ENCODE peak calls at places on chromosomes 4 and X, in eight cellular contexts. Q, Z, M, T, N, P, X and W are unnamed samples.

GRCh38 chr4:38099908-38100407 is 139.8 kb downstream of the PTTG2 start:
- DNase-seq in Q (no peak), M (no peak), Z (no peak), N (no peak), P (no peak), X (peak), T (peak), W (no peak)

GRCh38 chr4:173318648-173319211 is 15.4 kb downstream of the HMGB2 start:
- DNase-seq in P (no peak), X (peak), Z (no peak), N (no peak), T (no peak), Q (no peak), M (no peak), W (no peak)

GRCh38 chr4:163332526-163333405 is at the start of gene NPY1R:
- DNase-seq in X (peak), P (peak), T (peak), Z (peak), M (peak), Q (peak), N (peak), W (peak)

GRCh38 chr4:125231661-125232060 is 83.1 kb upstream of the FAT4 start:
- DNase-seq in M (no peak), X (no peak), T (no peak), Q (no peak), N (no peak), P (no peak), Z (no peak), W (no peak)

GRCh38 chrX:44903107-44903506 is 30.1 kb downstream of the KDM6A start:
- DNase-seq in M (no peak), Q (no peak), P (no peak), T (peak), Z (no peak), N (no peak), X (peak), W (peak)

GRCh38 chrX:146907391-146908240 is 93.1 kb upstream of the CXorf51A start:
- DNase-seq in X (peak), Q (no peak), T (no peak), N (no peak), M (no peak), Z (no peak), P (no peak), W (no peak)

GRCh38 chr4:20916106-20916505 is 215.8 kb downstream of the PACRGL start:
- DNase-seq in Q (no peak), N (no peak), M (no peak), P (no peak), X (no peak), T (no peak), Z (no peak), W (peak)

GRCh38 chr4:176781739-176782100 is 11.0 kb downstream of the VEGFC start:
- DNase-seq in P (no peak), X (no peak), Q (no peak), N (no peak), Z (no peak), M (no peak), T (no peak), W (no peak)

GRCh38 chrX:47879447-47879846 is 42.7 kb downstream of the ZNF81 start:
- DNase-seq in P (no peak), T (no peak), N (no peak), X (no peak), Z (no peak), M (no peak), Q (no peak), W (no peak)

GRCh38 chrX:40132751-40133150 is 35.0 kb upstream of the BCOR start:
- DNase-seq in Q (peak), Z (no peak), P (no peak), N (peak), M (peak), X (peak), T (no peak), W (no peak)

GRCh38 chr4:14837860-14838259 is 164.4 kb upstream of the CPEB2 start:
- DNase-seq in Q (no peak), N (no peak), T (no peak), X (no peak), P (no peak), M (no peak), Z (no peak), W (no peak)

GRCh38 chrX:137194164-137194563 is 160.4 kb upstream of the GPR101 start:
- DNase-seq in P (peak), Q (no peak), T (no peak), Z (peak), X (peak), M (no peak), N (peak), W (peak)

GRCh38 chrX:13029341-13029740 is 15.1 kb downstream of the FAM9C start:
- DNase-seq in T (no peak), N (peak), M (peak), X (peak), Z (no peak), Q (no peak), P (no peak), W (no peak)

GRCh38 chr4:11182586-11183357 is 245.9 kb downstream of the HS3ST1 start:
- DNase-seq in Z (no peak), M (no peak), N (no peak), X (peak), P (no peak), T (no peak), Q (no peak), W (no peak)

GRCh38 chr4:99351487-99351886 is 1.1 kb downstream of the ADH1C start:
- DNase-seq in N (no peak), T (no peak), X (no peak), Z (no peak), P (no peak), Q (no peak), M (no peak), W (no peak)

GRCh38 chrX:108732630-108733321 is 3.6 kb downstream of the IRS4 start:
- DNase-seq in P (peak), X (no peak), M (no peak), T (no peak), Z (peak), Q (no peak), N (no peak), W (no peak)

GRCh38 chr4:75289843-75290616 is 224.2 kb downstream of the RCHY1 start:
- DNase-seq in M (peak), N (peak), Q (no peak), Z (peak), X (no peak), P (no peak), T (no peak), W (no peak)

GRCh38 chr4:151228196-151229119 is 48.5 kb upstream of the PRSS48 start:
- DNase-seq in T (no peak), P (no peak), M (no peak), Z (no peak), N (no peak), X (peak), Q (no peak), W (no peak)

GRCh38 chr4:3145251-3145908 is 70.9 kb downstream of the HTT start:
- DNase-seq in Z (no peak), Q (no peak), T (no peak), N (no peak), P (no peak), X (peak), M (no peak), W (no peak)

GRCh38 chr4:4334798-4335520 is 44.9 kb downstream of the ZBTB49 start:
- DNase-seq in Z (peak), P (peak), M (peak), T (no peak), X (peak), Q (no peak), N (peak), W (peak)

GRCh38 chr4:147078875-147079658 is 133.4 kb upstream of the TTC29 start:
- DNase-seq in X (no peak), Q (no peak), P (no peak), M (no peak), N (no peak), T (no peak), Z (no peak), W (no peak)

GRCh38 chrX:133254666-133255065 is 36.5 kb upstream of the TFDP3 start:
- DNase-seq in Q (no peak), T (no peak), Z (no peak), N (no peak), X (no peak), M (no peak), P (no peak), W (no peak)

GRCh38 chr4:86453044-86453501 is 93.2 kb upstream of the MAPK10 start:
- DNase-seq in P (no peak), T (peak), N (no peak), Z (no peak), M (no peak), X (no peak), Q (peak), W (no peak)

GRCh38 chr4:80461412-80461811 is 125.9 kb downstream of the CFAP299 start:
- DNase-seq in Q (no peak), X (no peak), Z (no peak), T (no peak), P (no peak), M (no peak), N (no peak), W (no peak)

GRCh38 chr4:80462537-80463207 is 127.1 kb downstream of the CFAP299 start:
- DNase-seq in X (no peak), T (no peak), P (no peak), M (no peak), Q (no peak), N (no peak), Z (no peak), W (no peak)

GRCh38 chr4:80465238-80465637 is 129.7 kb downstream of the CFAP299 start:
- DNase-seq in P (no peak), Z (no peak), N (no peak), Q (no peak), M (no peak), T (no peak), X (no peak), W (no peak)

GRCh38 chr4:80463509-80463908 is 128.0 kb downstream of the CFAP299 start:
- DNase-seq in Q (no peak), T (no peak), N (no peak), Z (no peak), X (no peak), M (no peak), P (no peak), W (no peak)

GRCh38 chr4:80459918-80460473 is 124.5 kb downstream of the CFAP299 start:
- DNase-seq in Q (no peak), T (no peak), Z (no peak), N (no peak), M (no peak), P (no peak), X (no peak), W (no peak)
- TF ChIP-seq CTCF in Q (no peak), T (no peak), Z (no peak), N (no peak), M (no peak), P (no peak), X (no peak), W (no peak)

GRCh38 chrX:97897998-97898397 is 1014.3 kb downstream of the RPA4 start:
- DNase-seq in P (no peak), Z (no peak), X (no peak), M (no peak), Q (no peak), T (no peak), N (no peak), W (no peak)
- TF ChIP-seq CTCF in P (no peak), Z (no peak), X (no peak), M (no peak), Q (no peak), T (no peak), N (no peak), W (no peak)

GRCh38 chr4:7189475-7190277 is 2.7 kb upstream of the SORCS2 start:
- DNase-seq in T (no peak), M (no peak), P (no peak), Z (no peak), X (no peak), N (no peak), Q (no peak), W (no peak)
- TF ChIP-seq CTCF in T (no peak), M (no peak), P (peak), Z (no peak), X (no peak), N (no peak), Q (no peak), W (no peak)

GRCh38 chr4:83961575-83961974 is 425.7 kb downstream of the GPAT3 start:
- DNase-seq in T (no peak), N (no peak), M (no peak), P (no peak), Q (no peak), X (no peak), Z (no peak), W (no peak)
- TF ChIP-seq CTCF in T (peak), N (no peak), M (no peak), P (no peak), Q (no peak), X (no peak), Z (no peak), W (no peak)

DNA sequence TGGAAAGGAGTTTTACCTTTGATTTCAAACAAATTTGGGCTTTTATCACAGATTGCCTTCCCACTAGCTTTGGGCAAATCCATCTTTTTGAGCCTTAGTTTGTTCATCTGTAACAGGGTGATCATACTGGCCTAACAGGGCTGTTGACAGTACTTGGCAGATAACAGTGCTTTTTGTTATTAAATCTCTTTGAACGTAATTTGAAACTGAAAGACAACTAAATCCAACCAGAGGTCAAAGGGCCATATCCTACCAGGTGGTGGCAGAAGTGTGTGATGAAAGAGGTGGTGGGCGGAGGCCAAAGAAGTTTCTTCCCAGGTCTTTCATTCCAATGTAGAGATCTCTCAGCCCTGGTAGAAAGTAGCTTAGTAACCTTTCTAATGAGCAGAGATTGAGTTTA is 35.2 kb upstream of the TADA2B start:
- DNase-seq in N (no peak), M (no peak), T (no peak), Q (no peak), P (no peak), X (no peak), Z (no peak), W (no peak)
- TF ChIP-seq CTCF in N (no peak), M (no peak), T (no peak), Q (no peak), P (no peak), X (no peak), Z (no peak), W (no peak)